ENCODE peak calls at places on chromosomes 6 and 20, in nine cellular contexts. A is choroid plexus epithelial cell; X is BE2C; S is A673; Y is Peyer's patch; M is CD8-positive, alpha-beta T cell; E is cardiac muscle cell; N is AG10803; F is uterus. U is an unnamed sample.

GRCh38 chr6:117677553-117678131 is 2.4 kb downstream of the NUS1 start:
- DNase-seq in X (no peak), M (no peak), Y (no peak), F (no peak), A (peak), E (no peak), S (no peak), N (peak), U (no peak)

GRCh38 chr6:129513471-129513870 is 196.5 kb downstream of the ARHGAP18 start:
- DNase-seq in E (no peak), X (no peak), N (peak), S (no peak), F (no peak), Y (no peak), A (peak), M (no peak), U (no peak)

GRCh38 chr6:167918507-167919278 is 78.8 kb upstream of the KIF25 start:
- DNase-seq in Y (no peak), A (no peak), E (no peak), S (no peak), F (peak), M (no peak), N (no peak), X (no peak), U (no peak)

GRCh38 chr6:146901940-146902816 is 302.0 kb upstream of the STXBP5 start:
- DNase-seq in Y (no peak), F (no peak), M (no peak), E (no peak), N (no peak), A (peak), X (no peak), S (no peak), U (no peak)

GRCh38 chr6:31617010-31617409 is 2.0 kb downstream of the AIF1 start:
- DNase-seq in E (no peak), S (no peak), A (peak), F (no peak), Y (no peak), N (no peak), X (no peak), M (no peak), U (no peak)

GRCh38 chr6:167934426-167934864 is 63.0 kb upstream of the KIF25 start:
- DNase-seq in Y (no peak), N (no peak), S (no peak), X (no peak), E (peak), A (no peak), F (no peak), M (no peak), U (no peak)

GRCh38 chr20:50129662-50130345 is 16.9 kb upstream of the UBE2V1 start:
- DNase-seq in A (no peak), E (no peak), Y (no peak), X (peak), S (no peak), M (no peak), F (no peak), N (no peak), U (no peak)

GRCh38 chr20:36493801-36494114 is 47.6 kb upstream of the MYL9 start:
- DNase-seq in A (peak), X (no peak), M (no peak), S (no peak), Y (no peak), N (peak), E (no peak), F (peak), U (peak)

GRCh38 chr6:22877946-22878705 is 308.8 kb downstream of the HDGFL1 start:
- DNase-seq in E (no peak), N (peak), Y (no peak), A (peak), X (no peak), F (no peak), S (no peak), M (no peak), U (no peak)

GRCh38 chr6:217048-217659 is 75.1 kb upstream of the DUSP22 start:
- DNase-seq in N (no peak), M (peak), A (peak), F (no peak), S (peak), E (peak), X (peak), Y (no peak), U (no peak)

GRCh38 chr6:113680351-113680750 is 176.8 kb upstream of the MARCKS start:
- DNase-seq in E (no peak), X (no peak), F (no peak), A (no peak), S (no peak), M (no peak), Y (no peak), N (no peak), U (no peak)

DNA sequence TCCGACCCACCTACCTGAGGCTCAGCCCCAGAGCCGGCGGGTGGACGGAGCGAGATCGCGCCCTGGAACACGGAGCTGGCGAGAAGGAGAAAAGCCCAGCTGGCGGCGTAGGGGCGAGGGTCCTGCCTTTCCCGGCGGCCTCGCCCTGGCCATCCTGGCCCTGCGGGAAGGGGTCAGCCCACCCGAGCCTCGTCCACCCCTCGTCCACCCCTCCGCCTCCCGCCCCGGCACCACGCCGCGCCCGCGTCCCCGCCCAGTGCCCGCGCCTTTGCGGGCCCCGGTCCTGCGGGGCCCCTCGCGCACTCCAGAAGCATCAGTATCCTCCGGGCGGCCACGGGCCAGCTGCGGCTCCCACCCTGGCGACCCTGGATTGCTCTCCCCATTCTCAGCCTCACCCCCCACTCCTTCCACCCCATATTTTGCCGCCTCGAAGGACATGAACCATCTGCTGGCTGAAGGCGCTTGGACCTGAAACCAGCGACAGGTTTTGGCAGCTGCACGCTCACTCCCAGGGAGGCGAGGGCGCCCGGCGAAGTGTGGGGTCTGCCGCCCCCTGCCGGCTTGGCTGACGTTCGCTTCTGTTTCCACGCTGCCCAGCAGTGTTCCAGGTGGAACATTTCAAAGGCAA is 65.1 kb downstream of the PLG start:
- DNase-seq in A (peak), N (peak), M (peak), Y (peak), E (peak), F (peak), S (peak), X (peak), U (peak)
- H3K4me3 ChIP-seq in A (peak), N (peak), M (no peak), Y (peak), E (peak), F (peak), S (peak), X (peak), U (peak)

DNA sequence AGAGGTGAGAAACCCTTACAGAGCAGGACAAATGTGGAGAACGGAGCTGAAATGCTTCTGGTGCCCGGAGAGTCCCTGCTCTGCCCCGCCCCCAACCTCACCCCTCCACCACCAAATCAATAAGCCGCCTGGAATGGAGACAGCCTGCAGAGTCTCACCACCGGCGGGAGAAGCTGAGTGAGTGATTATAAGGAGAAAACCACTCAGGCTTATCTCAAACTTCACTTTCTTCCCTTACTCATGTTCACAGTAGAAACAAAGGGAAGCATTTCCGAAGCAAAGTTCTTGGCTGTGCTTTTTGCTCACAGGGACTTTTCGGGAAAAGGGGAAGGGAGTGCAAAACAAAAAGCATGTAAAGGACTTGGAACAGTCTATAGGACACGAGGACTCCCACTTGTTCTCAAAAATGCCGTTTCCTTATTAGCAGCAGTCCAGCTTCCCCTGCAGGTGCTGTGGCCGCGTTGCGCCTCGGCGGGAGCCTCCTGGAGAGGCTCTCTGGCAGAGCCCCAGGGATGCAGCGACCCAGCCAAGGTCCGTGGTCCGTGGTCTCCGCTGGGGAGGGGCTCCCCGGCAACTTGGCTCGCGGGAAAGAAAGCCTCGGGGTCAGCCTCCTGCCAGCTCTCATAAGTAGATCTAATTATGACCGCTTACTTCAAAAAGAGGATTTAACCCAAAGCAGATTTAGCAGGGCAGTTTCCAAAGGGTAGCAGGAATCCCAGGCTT is 64.8 kb upstream of the TMEM30A start:
- DNase-seq in Y (no peak), N (no peak), X (peak), F (peak), A (peak), M (no peak), S (peak), E (peak), U (no peak)
- TF ChIP-seq CTCF in Y (no peak), N (no peak), X (peak), F (no peak), A (peak), M (no peak), S (no peak), E (peak), U (no peak)

GRCh38 chr6:46935687-46936086 is 13.9 kb upstream of the ADGRF5 start:
- DNase-seq in Y (no peak), X (no peak), M (no peak), A (peak), S (no peak), F (no peak), N (no peak), E (peak), U (no peak)
- H3K4me3 ChIP-seq in Y (no peak), X (no peak), M (no peak), A (no peak), S (no peak), F (no peak), N (no peak), E (no peak), U (no peak)

GRCh38 chr20:41456341-41456740 is 89.7 kb upstream of the EMILIN3 start:
- DNase-seq in S (peak), X (no peak), E (no peak), A (no peak), Y (no peak), M (no peak), F (no peak), N (peak), U (no peak)

GRCh38 chr20:41452226-41452625 is 85.6 kb upstream of the EMILIN3 start:
- DNase-seq in X (no peak), F (no peak), S (no peak), M (no peak), Y (no peak), E (no peak), A (no peak), N (peak), U (no peak)

GRCh38 chr20:41453006-41453950 is 86.7 kb upstream of the EMILIN3 start:
- DNase-seq in N (no peak), F (no peak), X (no peak), E (no peak), S (no peak), Y (no peak), M (no peak), A (no peak), U (no peak)

GRCh38 chr20:41454250-41454649 is 87.6 kb upstream of the EMILIN3 start:
- DNase-seq in N (peak), E (no peak), A (no peak), F (no peak), Y (no peak), M (no peak), X (no peak), S (no peak), U (no peak)

DNA sequence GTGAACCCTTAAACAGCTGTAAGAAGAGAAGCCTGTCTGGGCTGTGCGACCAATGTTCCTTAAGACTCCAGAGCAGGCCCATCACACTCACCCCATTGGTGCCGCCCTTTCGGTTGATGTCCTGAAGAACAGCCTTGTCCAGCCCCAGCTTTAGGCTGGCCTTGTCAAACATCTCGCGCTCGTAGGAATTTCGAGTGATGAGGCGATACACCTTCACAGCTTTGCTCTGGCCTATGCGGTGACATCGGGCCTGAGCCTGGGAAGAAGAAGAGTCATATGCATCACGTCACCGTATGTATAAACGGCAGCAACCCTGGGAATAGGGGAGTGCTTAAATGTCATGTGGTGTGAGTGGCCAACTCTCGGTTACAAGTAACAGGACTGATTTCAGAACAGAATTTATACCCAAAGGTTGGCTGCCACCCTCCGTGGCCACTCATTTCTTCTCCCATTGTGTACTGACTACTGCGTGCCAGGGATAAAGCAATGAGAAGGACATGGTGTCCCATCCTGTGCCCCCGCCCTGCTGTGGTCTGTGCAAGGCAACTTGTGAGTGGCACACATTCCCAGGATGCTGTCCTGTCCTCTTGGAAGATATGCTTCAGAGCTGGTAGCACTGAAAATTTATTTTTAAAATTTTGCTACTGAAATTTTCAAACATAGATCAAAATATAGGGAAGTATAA is 90.7 kb upstream of the EMILIN3 start:
- DNase-seq in E (no peak), X (no peak), Y (no peak), N (no peak), F (no peak), S (peak), M (no peak), A (no peak), U (no peak)
- TF ChIP-seq CTCF in E (no peak), X (no peak), Y (no peak), N (no peak), F (no peak), S (no peak), M (no peak), A (no peak), U (no peak)

GRCh38 chr6:3748726-3749389 is 2.7 kb downstream of the PXDC1 start:
- DNase-seq in S (no peak), Y (no peak), N (no peak), M (no peak), E (no peak), A (no peak), X (no peak), F (no peak), U (no peak)
- H3K4me3 ChIP-seq in S (no peak), Y (no peak), N (peak), M (no peak), E (no peak), A (peak), X (no peak), F (peak), U (peak)

U was measured in coronary artery.